ENCODE peak calls at places on chromosomes 16 and 17, in seven cellular contexts. One of them, this sample, is unnamed.

GRCh38 chr17:69240201-69240600 is 11.6 kb upstream of the ABCA10 start:
- DNase-seq in Panc1: no peak
- DNase-seq in A549: no peak
- DNase-seq in HCT116: no peak
- DNase-seq in GM23338: no peak
- DNase-seq in HL-60: no peak
- DNase-seq in K562: no peak
- DNase-seq in this sample: no peak

GRCh38 chr16:877242-878065 is 76.9 kb upstream of the GNG13 start:
- DNase-seq in HCT116: no peak
- DNase-seq in HL-60: peak
- DNase-seq in K562: no peak
- DNase-seq in A549: no peak
- DNase-seq in Panc1: no peak
- DNase-seq in GM23338: no peak
- DNase-seq in this sample: no peak

GRCh38 chr17:78144146-78144719 is 2.0 kb upstream of the C17orf99 start:
- DNase-seq in GM23338: no peak
- DNase-seq in A549: peak
- DNase-seq in HL-60: peak
- DNase-seq in HCT116: no peak
- DNase-seq in K562: peak
- DNase-seq in Panc1: no peak
- DNase-seq in this sample: peak

GRCh38 chr17:73283841-73284282 is 22.2 kb upstream of the CPSF4L start:
- DNase-seq in GM23338: peak
- DNase-seq in HCT116: no peak
- DNase-seq in K562: no peak
- DNase-seq in A549: no peak
- DNase-seq in HL-60: no peak
- DNase-seq in Panc1: no peak
- DNase-seq in this sample: peak

GRCh38 chr16:75486666-75487313 is 8.5 kb downstream of the CHST6 start:
- DNase-seq in HL-60: no peak
- DNase-seq in A549: no peak
- DNase-seq in GM23338: no peak
- DNase-seq in K562: no peak
- DNase-seq in Panc1: no peak
- DNase-seq in HCT116: no peak
- DNase-seq in this sample: no peak

GRCh38 chr16:79826732-79827514 is 226.4 kb upstream of the MAF start:
- DNase-seq in HCT116: no peak
- DNase-seq in Panc1: no peak
- DNase-seq in A549: no peak
- DNase-seq in K562: no peak
- DNase-seq in HL-60: no peak
- DNase-seq in GM23338: no peak
- DNase-seq in this sample: no peak

GRCh38 chr17:72425796-72426173 is 305.0 kb downstream of the SOX9 start:
- DNase-seq in GM23338: no peak
- DNase-seq in HL-60: no peak
- DNase-seq in K562: no peak
- DNase-seq in A549: no peak
- DNase-seq in HCT116: no peak
- DNase-seq in Panc1: no peak
- DNase-seq in this sample: no peak

GRCh38 chr16:59892376-59892775 is 1158.3 kb upstream of the GOT2 start:
- DNase-seq in A549: no peak
- DNase-seq in Panc1: no peak
- DNase-seq in GM23338: no peak
- DNase-seq in HCT116: no peak
- DNase-seq in HL-60: no peak
- DNase-seq in K562: no peak
- DNase-seq in this sample: no peak

GRCh38 chr17:10620823-10621222 is 36.3 kb downstream of the MYH3 start:
- DNase-seq in K562: no peak
- DNase-seq in GM23338: no peak
- DNase-seq in A549: peak
- DNase-seq in Panc1: no peak
- DNase-seq in HCT116: no peak
- DNase-seq in HL-60: no peak
- DNase-seq in this sample: no peak

GRCh38 chr16:89588413-89589109 is 13.0 kb downstream of the CPNE7 start:
- DNase-seq in A549: no peak
- DNase-seq in K562: no peak
- DNase-seq in HCT116: no peak
- DNase-seq in GM23338: no peak
- DNase-seq in HL-60: no peak
- DNase-seq in Panc1: no peak
- DNase-seq in this sample: no peak

GRCh38 chr17:4033751-4034251 is 69.6 kb upstream of the ATP2A3 start:
- DNase-seq in K562: no peak
- DNase-seq in HL-60: no peak
- DNase-seq in HCT116: no peak
- DNase-seq in A549: no peak
- DNase-seq in GM23338: no peak
- DNase-seq in Panc1: no peak
- DNase-seq in this sample: no peak

DNA sequence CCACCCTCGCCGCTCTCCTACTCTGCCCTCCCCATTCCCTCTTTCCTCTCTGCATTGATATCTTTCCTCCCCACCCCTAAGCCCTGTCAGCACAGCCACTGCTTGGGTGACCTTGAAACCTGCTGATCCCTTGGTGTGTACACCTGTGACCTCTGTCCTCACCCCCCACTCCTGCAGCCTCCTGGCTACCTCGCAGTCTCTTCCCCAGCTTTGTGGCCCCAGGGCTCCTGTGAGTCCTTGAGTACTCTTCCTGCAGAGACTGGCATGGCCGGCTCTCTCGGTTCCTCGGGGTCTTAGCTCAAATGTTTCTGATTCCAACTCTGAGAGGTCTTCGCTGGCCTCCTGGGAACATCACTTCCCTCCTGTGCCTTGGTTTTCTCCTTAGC is 31.7 kb downstream of the ADCY7 start:
- DNase-seq in A549: no peak
- DNase-seq in GM23338: no peak
- DNase-seq in HCT116: no peak
- DNase-seq in Panc1: no peak
- DNase-seq in HL-60: no peak
- DNase-seq in K562: no peak
- DNase-seq in this sample: no peak
- TF ChIP-seq REST in A549: no peak
- TF ChIP-seq REST in GM23338: no peak
- TF ChIP-seq REST in HCT116: no peak
- TF ChIP-seq REST in Panc1: no peak
- TF ChIP-seq REST in HL-60: no peak
- TF ChIP-seq REST in K562: no peak
- TF ChIP-seq REST in this sample: no peak

GRCh38 chr16:15898654-15899053 is 10.3 kb upstream of the CEP20 start:
- DNase-seq in GM23338: no peak
- DNase-seq in Panc1: no peak
- DNase-seq in HCT116: no peak
- DNase-seq in A549: no peak
- DNase-seq in HL-60: no peak
- DNase-seq in K562: no peak
- DNase-seq in this sample: no peak

GRCh38 chr16:15899538-15900100 is 11.2 kb upstream of the CEP20 start:
- DNase-seq in K562: peak
- DNase-seq in GM23338: no peak
- DNase-seq in A549: peak
- DNase-seq in HL-60: peak
- DNase-seq in HCT116: peak
- DNase-seq in Panc1: peak
- DNase-seq in this sample: no peak

GRCh38 chr16:15897386-15897785 is 9.0 kb upstream of the CEP20 start:
- DNase-seq in A549: no peak
- DNase-seq in GM23338: no peak
- DNase-seq in HL-60: no peak
- DNase-seq in K562: no peak
- DNase-seq in Panc1: no peak
- DNase-seq in HCT116: no peak
- DNase-seq in this sample: no peak

GRCh38 chr16:15900357-15900756 is 12.0 kb upstream of the CEP20 start:
- DNase-seq in Panc1: no peak
- DNase-seq in HCT116: no peak
- DNase-seq in A549: no peak
- DNase-seq in GM23338: no peak
- DNase-seq in HL-60: no peak
- DNase-seq in K562: no peak
- DNase-seq in this sample: no peak

DNA sequence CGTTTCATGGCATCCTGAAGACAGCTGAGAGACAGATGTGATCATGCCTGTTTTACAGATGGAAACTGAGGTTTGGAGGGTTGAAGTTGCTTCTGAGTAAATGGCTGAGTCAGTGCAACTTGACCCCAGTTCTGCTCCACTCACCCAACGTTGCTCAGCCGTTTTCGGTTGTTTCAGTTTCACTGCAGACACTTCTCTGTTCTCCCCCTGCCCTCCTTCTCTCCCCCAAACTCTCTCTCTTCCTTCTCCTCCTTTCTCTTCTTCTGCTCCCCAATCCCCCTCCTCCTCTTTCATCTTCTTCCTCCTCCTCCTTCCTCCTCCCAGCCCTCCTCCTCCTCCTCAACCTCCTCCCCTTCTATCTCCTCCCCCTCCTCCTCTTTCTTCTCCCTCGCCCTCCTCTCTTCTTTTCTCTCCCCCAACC is 9.4 kb upstream of the CEP20 start:
- DNase-seq in K562: no peak
- DNase-seq in A549: no peak
- DNase-seq in HL-60: peak
- DNase-seq in GM23338: no peak
- DNase-seq in HCT116: no peak
- DNase-seq in Panc1: no peak
- DNase-seq in this sample: no peak
- TF ChIP-seq REST in K562: no peak
- TF ChIP-seq REST in A549: no peak
- TF ChIP-seq REST in HL-60: no peak
- TF ChIP-seq REST in GM23338: no peak
- TF ChIP-seq REST in HCT116: no peak
- TF ChIP-seq REST in Panc1: no peak
- TF ChIP-seq REST in this sample: no peak

GRCh38 chr16:10206215-10206614 is 24.0 kb upstream of the GRIN2A start:
- DNase-seq in Panc1: no peak
- DNase-seq in HL-60: no peak
- DNase-seq in K562: no peak
- DNase-seq in A549: no peak
- DNase-seq in GM23338: no peak
- DNase-seq in HCT116: peak
- DNase-seq in this sample: no peak
- TF ChIP-seq REST in Panc1: no peak
- TF ChIP-seq REST in HL-60: no peak
- TF ChIP-seq REST in K562: no peak
- TF ChIP-seq REST in A549: no peak
- TF ChIP-seq REST in GM23338: no peak
- TF ChIP-seq REST in HCT116: no peak
- TF ChIP-seq REST in this sample: no peak

DNA sequence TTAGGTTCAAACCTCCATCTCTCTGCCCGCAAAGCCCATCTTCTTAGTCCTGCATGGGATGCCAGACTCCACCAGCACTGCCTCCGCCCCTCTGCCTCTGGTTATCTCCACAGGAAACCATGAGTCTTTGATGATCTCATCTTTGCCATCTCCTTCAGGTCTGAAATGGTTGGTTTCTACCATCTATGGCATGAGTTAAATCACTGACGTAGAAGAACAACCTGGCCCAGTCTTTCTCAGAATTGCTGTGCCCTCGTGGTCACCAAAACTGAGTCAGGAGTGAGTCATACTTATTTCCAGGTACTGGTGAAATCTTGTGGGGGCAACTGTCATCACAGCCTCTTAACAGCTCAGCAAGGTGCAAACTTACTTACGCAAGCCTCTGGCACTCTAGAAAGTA is 468.7 kb upstream of the C16orf82 start:
- DNase-seq in K562: peak
- DNase-seq in Panc1: peak
- DNase-seq in A549: no peak
- DNase-seq in HL-60: no peak
- DNase-seq in GM23338: no peak
- DNase-seq in HCT116: peak
- DNase-seq in this sample: no peak
- TF ChIP-seq REST in K562: no peak
- TF ChIP-seq REST in Panc1: no peak
- TF ChIP-seq REST in A549: no peak
- TF ChIP-seq REST in HL-60: no peak
- TF ChIP-seq REST in GM23338: no peak
- TF ChIP-seq REST in HCT116: no peak
- TF ChIP-seq REST in this sample: no peak

DNA sequence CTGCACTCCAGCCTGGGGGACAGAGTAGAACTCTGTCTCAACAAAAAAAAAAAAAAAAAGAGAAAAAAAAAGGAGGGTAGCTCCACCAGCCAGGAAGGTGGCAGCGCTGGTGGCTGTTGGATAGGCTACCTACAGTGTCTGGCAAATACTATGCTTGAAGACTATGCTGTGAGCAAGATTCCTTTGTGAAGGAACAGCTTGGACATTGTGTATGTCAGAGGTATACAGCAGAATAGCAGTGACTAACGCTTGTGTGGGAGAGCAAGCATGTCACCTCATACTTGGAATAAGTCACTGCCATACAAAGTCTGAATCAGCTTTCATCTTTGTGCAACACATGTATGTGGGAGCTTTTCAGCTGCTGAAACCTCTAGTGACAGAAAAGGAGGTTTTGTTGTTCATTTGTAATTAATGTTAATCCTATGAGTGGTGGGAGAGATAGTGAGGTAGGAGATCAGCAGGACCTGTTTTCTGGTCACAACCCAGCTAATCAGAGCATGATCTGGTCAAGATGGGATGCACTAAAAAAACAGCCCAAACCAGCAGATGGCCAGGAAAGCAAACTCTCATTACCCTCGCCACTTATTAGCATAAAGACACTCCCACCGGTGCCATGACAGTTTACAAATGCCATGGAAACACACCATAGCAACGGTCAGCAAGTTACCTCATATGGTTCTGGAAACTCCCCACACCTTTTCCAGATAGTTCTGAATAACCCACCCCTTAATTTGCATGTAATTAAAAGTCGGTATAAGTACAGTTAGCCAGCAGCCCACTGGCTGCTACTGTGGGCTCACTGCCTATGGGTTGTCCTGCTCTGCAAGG is 6.8 kb upstream of the ITGAD start:
- DNase-seq in K562: no peak
- DNase-seq in Panc1: peak
- DNase-seq in GM23338: peak
- DNase-seq in HCT116: peak
- DNase-seq in HL-60: no peak
- DNase-seq in A549: peak
- DNase-seq in this sample: no peak
- TF ChIP-seq REST in K562: no peak
- TF ChIP-seq REST in Panc1: no peak
- TF ChIP-seq REST in GM23338: no peak
- TF ChIP-seq REST in HCT116: no peak
- TF ChIP-seq REST in HL-60: no peak
- TF ChIP-seq REST in A549: no peak
- TF ChIP-seq REST in this sample: no peak

DNA sequence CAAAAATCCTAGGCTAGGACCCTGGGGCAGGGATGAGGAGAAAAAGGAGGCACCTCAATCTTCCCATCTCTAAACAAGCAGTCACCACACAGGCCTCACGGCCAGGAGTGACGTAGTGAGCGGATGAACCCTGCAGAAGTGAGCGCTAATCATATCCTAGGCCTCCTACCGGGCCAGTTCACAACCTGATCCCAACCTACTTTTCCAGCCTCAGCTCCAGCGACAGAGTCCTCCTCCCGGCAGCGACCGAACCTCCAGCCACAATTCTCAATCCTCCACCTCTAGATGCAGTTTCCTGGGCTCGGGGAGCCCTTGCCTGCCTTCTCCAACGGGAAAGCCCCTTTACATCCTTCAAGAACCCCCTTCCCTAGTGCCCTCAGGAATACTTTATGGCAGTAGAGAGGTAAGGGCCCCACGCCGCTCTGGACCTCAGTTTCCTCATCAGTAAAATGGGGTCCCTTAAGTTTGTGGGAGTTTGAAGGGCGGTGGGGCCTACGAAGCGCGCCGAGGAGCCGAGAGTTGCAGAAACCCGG is 1.4 kb downstream of the ZNF668 start:
- DNase-seq in GM23338: peak
- DNase-seq in Panc1: no peak
- DNase-seq in HCT116: no peak
- DNase-seq in K562: peak
- DNase-seq in A549: peak
- DNase-seq in HL-60: peak
- DNase-seq in this sample: peak
- TF ChIP-seq REST in GM23338: no peak
- TF ChIP-seq REST in Panc1: no peak
- TF ChIP-seq REST in HCT116: no peak
- TF ChIP-seq REST in K562: no peak
- TF ChIP-seq REST in A549: no peak
- TF ChIP-seq REST in HL-60: no peak
- TF ChIP-seq REST in this sample: no peak

This sample was measured in SK-N-SH.